ENCODE peak calls at places on chromosome 7, in seven cellular contexts. F, X, U, B, H, K and N are unnamed samples.

GRCh38 chr7:140230862-140231778 is 54.3 kb upstream of the KDM7A start:
- DNase-seq in F (no peak), X (peak), U (peak), B (peak), H (peak), K (no peak), N (no peak)

GRCh38 chr7:5695037-5695708 is 86.3 kb downstream of the RNF216 start:
- DNase-seq in F (peak), X (peak), U (peak), B (peak), H (no peak), K (no peak), N (no peak)

GRCh38 chr7:30412810-30413504 is 65.6 kb downstream of the NOD1 start:
- DNase-seq in F (peak), X (no peak), U (peak), B (no peak), H (no peak), K (no peak), N (peak)

GRCh38 chr7:117405519-117405918 is 21.8 kb downstream of the ASZ1 start:
- DNase-seq in F (no peak), X (no peak), U (no peak), B (no peak), H (no peak), K (no peak), N (no peak)

GRCh38 chr7:44962483-44963251 is 16.1 kb downstream of the MYO1G start:
- DNase-seq in F (no peak), X (no peak), U (peak), B (no peak), H (peak), K (no peak), N (no peak)

GRCh38 chr7:92797693-92798092 is 38.7 kb downstream of the CDK6 start:
- DNase-seq in F (no peak), X (no peak), U (peak), B (no peak), H (no peak), K (no peak), N (no peak)

GRCh38 chr7:133755922-133756321 is 371.2 kb upstream of the LRGUK start:
- DNase-seq in F (no peak), X (no peak), U (no peak), B (no peak), H (no peak), K (no peak), N (no peak)

GRCh38 chr7:56033671-56034432 is 17.4 kb downstream of the PSPH start:
- DNase-seq in F (peak), X (peak), U (peak), B (peak), H (no peak), K (no peak), N (peak)

GRCh38 chr7:123992913-123993518 is 39.9 kb downstream of the TMEM229A start:
- DNase-seq in F (no peak), X (no peak), U (no peak), B (no peak), H (no peak), K (no peak), N (no peak)

GRCh38 chr7:102895602-102896001 is 17.2 kb upstream of the LRRC17 start:
- DNase-seq in F (no peak), X (no peak), U (no peak), B (no peak), H (no peak), K (no peak), N (no peak)

GRCh38 chr7:80493121-80493849 is 18.6 kb downstream of the GNAT3 start:
- DNase-seq in F (no peak), X (no peak), U (no peak), B (no peak), H (no peak), K (no peak), N (no peak)

GRCh38 chr7:123961731-123962130 is 36.7 kb downstream of the SPAM1 start:
- DNase-seq in F (no peak), X (no peak), U (peak), B (no peak), H (no peak), K (no peak), N (no peak)

GRCh38 chr7:75038508-75038907 is 35.1 kb downstream of the RCC1L start:
- DNase-seq in F (no peak), X (no peak), U (no peak), B (no peak), H (no peak), K (no peak), N (no peak)

GRCh38 chr7:4781366-4782069 is 6.1 kb downstream of the AP5Z1 start:
- DNase-seq in F (no peak), X (no peak), U (no peak), B (no peak), H (no peak), K (no peak), N (no peak)

GRCh38 chr7:158025651-158026600 is 561.7 kb downstream of the PTPRN2 start:
- DNase-seq in F (no peak), X (no peak), U (no peak), B (no peak), H (peak), K (no peak), N (no peak)

GRCh38 chr7:57867884-57868701 is 418.1 kb downstream of the ZNF716 start:
- DNase-seq in F (no peak), X (no peak), U (peak), B (peak), H (no peak), K (no peak), N (no peak)

GRCh38 chr7:573496-574295 is 54.0 kb upstream of the PDGFA start:
- DNase-seq in F (no peak), X (no peak), U (no peak), B (no peak), H (no peak), K (no peak), N (no peak)

GRCh38 chr7:120218702-120219101 is 54.3 kb upstream of the KCND2 start:
- DNase-seq in F (no peak), X (no peak), U (peak), B (no peak), H (no peak), K (no peak), N (no peak)

GRCh38 chr7:32846630-32847225 is 44.8 kb downstream of the KBTBD2 start:
- DNase-seq in F (peak), X (peak), U (peak), B (peak), H (peak), K (peak), N (peak)

GRCh38 chr7:41887446-41887845 is 184.6 kb upstream of the INHBA start:
- DNase-seq in F (no peak), X (no peak), U (peak), B (no peak), H (no peak), K (no peak), N (no peak)

GRCh38 chr7:73828107-73828803 is 2.5 kb upstream of the CLDN4 start:
- DNase-seq in F (no peak), X (no peak), U (peak), B (no peak), H (no peak), K (no peak), N (no peak)

GRCh38 chr7:146116452-146117219 is at the start of gene CNTNAP2:
- DNase-seq in F (no peak), X (no peak), U (peak), B (peak), H (no peak), K (no peak), N (no peak)

GRCh38 chr7:31192996-31193395 is 140.9 kb downstream of the ADCYAP1R1 start:
- DNase-seq in F (peak), X (no peak), U (peak), B (peak), H (no peak), K (no peak), N (no peak)

GRCh38 chr7:143285806-143286521 is 1.2 kb downstream of the TMEM139 start:
- DNase-seq in F (no peak), X (no peak), U (no peak), B (no peak), H (no peak), K (no peak), N (no peak)

GRCh38 chr7:112193915-112194502 is 12.2 kb downstream of the DOCK4 start:
- DNase-seq in F (no peak), X (no peak), U (no peak), B (no peak), H (no peak), K (no peak), N (no peak)

GRCh38 chr7:112192236-112193154 is 13.7 kb downstream of the DOCK4 start:
- DNase-seq in F (no peak), X (no peak), U (peak), B (no peak), H (no peak), K (no peak), N (no peak)

GRCh38 chr7:112199035-112199655 is 7.1 kb downstream of the DOCK4 start:
- DNase-seq in F (no peak), X (no peak), U (peak), B (no peak), H (no peak), K (no peak), N (peak)

GRCh38 chr7:112199672-112200071 is 6.5 kb downstream of the DOCK4 start:
- DNase-seq in F (no peak), X (no peak), U (no peak), B (no peak), H (no peak), K (no peak), N (no peak)

GRCh38 chr7:112195717-112196116 is 10.5 kb downstream of the DOCK4 start:
- DNase-seq in F (no peak), X (no peak), U (no peak), B (no peak), H (no peak), K (no peak), N (no peak)
- H3K4me3 ChIP-seq in F (no peak), X (no peak), U (no peak), B (no peak), H (no peak), K (no peak), N (no peak)

GRCh38 chr7:99373086-99374066 is 1.2 kb upstream of the ARPC1B start:
- DNase-seq in F (no peak), X (no peak), U (no peak), B (peak), H (no peak), K (no peak), N (no peak)
- H3K4me3 ChIP-seq in F (peak), X (peak), U (peak), B (peak), H (peak), K (peak), N (no peak)

DNA sequence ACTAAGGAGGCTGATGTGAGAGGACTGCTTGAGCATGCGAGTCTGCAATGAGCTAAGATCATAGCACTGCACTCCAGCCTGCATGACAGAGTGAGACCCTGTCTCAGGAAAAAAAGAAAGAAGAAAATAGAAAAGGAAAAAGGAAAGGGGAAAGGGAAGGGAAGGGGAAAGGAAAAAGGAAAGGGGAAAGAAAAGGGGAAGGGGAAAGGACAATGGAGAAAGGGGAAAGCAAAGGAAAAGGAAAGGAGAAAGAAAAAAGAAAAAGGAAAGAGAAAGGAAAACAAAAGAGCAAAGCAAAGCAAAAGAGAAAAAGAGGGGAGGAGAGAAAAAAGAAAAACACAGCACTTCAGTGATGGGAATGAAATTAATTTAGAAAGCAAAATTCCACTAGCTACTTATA is 179.3 kb downstream of the SRPK2 start:
- DNase-seq in F (no peak), X (no peak), U (no peak), B (no peak), H (no peak), K (no peak), N (no peak)
- H3K4me3 ChIP-seq in F (no peak), X (no peak), U (no peak), B (no peak), H (no peak), K (no peak), N (no peak)

GRCh38 chr7:155195939-155196523 is 101.6 kb upstream of the INSIG1 start:
- DNase-seq in F (no peak), X (no peak), U (no peak), B (no peak), H (no peak), K (no peak), N (no peak)

GRCh38 chr7:155198901-155199845 is 98.5 kb upstream of the INSIG1 start:
- DNase-seq in F (no peak), X (no peak), U (peak), B (no peak), H (no peak), K (no peak), N (peak)

GRCh38 chr7:155194531-155195140 is 103.0 kb upstream of the INSIG1 start:
- DNase-seq in F (no peak), X (no peak), U (no peak), B (no peak), H (no peak), K (no peak), N (no peak)

GRCh38 chr7:155201325-155202087 is 96.2 kb upstream of the INSIG1 start:
- DNase-seq in F (no peak), X (no peak), U (no peak), B (no peak), H (no peak), K (no peak), N (no peak)

GRCh38 chr7:155198206-155198892 is 99.3 kb upstream of the INSIG1 start:
- DNase-seq in F (no peak), X (no peak), U (no peak), B (no peak), H (no peak), K (no peak), N (no peak)
- H3K4me3 ChIP-seq in F (no peak), X (no peak), U (no peak), B (no peak), H (no peak), K (no peak), N (no peak)

DNA sequence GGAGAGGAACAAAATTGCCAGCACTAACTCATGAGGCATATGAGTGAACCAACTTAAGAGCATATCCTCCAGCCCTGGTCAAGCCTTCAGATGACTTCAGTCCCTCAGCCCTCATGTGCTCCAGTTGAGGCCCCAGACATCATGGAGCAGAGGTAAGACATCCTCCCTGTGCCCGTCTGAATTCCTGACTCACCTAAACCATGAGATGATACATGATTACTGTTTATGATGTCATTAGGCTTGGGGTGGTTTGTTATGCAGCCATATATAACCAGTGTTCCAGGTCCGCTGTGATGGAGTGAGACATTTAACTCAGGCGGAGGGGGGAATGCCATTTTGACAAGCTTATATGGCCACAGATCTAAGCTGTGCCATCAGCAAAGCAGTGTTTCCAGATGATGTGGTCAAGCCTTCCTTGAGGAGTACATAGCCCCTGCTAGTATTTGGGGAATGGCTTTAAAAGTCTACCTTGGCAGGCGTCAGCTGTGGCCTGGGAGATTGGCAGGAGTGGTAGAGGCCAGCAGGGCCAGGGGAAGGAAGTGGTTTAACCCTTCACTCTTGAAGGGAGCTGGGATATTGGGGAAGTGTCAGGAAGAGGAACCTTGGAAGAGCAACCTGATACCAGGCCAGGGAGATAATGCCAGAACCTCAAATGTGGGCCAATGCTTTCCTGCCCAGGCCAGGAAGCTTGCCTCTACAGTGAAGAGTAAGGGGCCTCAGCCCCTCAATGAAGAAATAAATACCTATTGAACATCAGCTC is 343.0 kb upstream of the PODXL start:
- DNase-seq in F (no peak), X (no peak), U (no peak), B (no peak), H (no peak), K (no peak), N (no peak)
- H3K4me3 ChIP-seq in F (no peak), X (no peak), U (no peak), B (no peak), H (no peak), K (no peak), N (no peak)

DNA sequence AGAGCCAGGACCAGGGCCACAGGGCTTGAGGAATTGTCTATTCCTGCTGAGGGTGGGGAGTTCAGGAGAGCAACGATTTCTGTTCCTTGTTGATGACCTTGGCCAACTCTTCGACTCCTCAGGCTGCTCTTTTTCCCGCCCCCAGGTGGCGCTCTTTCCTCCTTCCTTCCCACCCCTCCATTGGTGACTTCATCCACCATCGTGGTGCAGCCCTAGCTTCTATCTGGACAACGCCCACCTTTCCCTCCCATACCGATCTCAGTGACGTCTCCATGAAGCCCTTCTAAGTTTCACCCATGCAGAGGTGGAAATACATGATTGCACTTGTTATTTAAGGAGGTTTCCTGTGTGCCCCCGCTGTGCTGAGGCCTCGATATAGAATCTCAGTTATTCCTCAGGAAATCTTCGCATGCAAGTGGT is 22.1 kb upstream of the CARD11 start:
- DNase-seq in F (no peak), X (peak), U (peak), B (peak), H (no peak), K (no peak), N (no peak)
- H3K4me3 ChIP-seq in F (no peak), X (no peak), U (no peak), B (no peak), H (no peak), K (no peak), N (no peak)

GRCh38 chr7:129948877-129949291 is 3.9 kb downstream of the UBE2H start:
- DNase-seq in F (peak), X (peak), U (peak), B (peak), H (peak), K (peak), N (no peak)
- H3K4me3 ChIP-seq in F (peak), X (peak), U (peak), B (peak), H (peak), K (peak), N (peak)

GRCh38 chr7:88305044-88305443 is 1.6 kb downstream of the STEAP4 start:
- DNase-seq in F (no peak), X (no peak), U (no peak), B (no peak), H (no peak), K (no peak), N (no peak)
- H3K4me3 ChIP-seq in F (no peak), X (no peak), U (no peak), B (peak), H (peak), K (no peak), N (no peak)